ENCODE peak calls at places on chromosomes 12 and 14, in five cellular contexts. N, V, B, S and Q are unnamed samples.

GRCh38 chr12:120225852-120226640 is 25.1 kb upstream of the RPLP0 start:
- DNase-seq in N (no peak), V (no peak), B (no peak), S (no peak), Q (no peak)

GRCh38 chr12:95141305-95141704 is 67.9 kb upstream of the NR2C1 start:
- DNase-seq in N (no peak), V (no peak), B (no peak), S (no peak), Q (peak; percentile 11)

GRCh38 chr12:79534029-79534867 is 156.5 kb downstream of the PAWR start:
- DNase-seq in N (no peak), V (no peak), B (no peak), S (no peak), Q (peak; percentile 61)

GRCh38 chr12:46165191-46165590 is 103.7 kb downstream of the SLC38A1 start:
- DNase-seq in N (no peak), V (no peak), B (no peak), S (no peak), Q (no peak)

GRCh38 chr14:100114109-100114765 is 45.2 kb downstream of the DEGS2 start:
- DNase-seq in N (no peak), V (no peak), B (no peak), S (no peak), Q (no peak)

GRCh38 chr14:21385170-21385904 is 1.5 kb upstream of the SUPT16H start:
- DNase-seq in N (no peak), V (no peak), B (peak; percentile 8), S (no peak), Q (no peak)

GRCh38 chr12:89775336-89776005 is 66.8 kb upstream of the ATP2B1 start:
- DNase-seq in N (no peak), V (no peak), B (peak; percentile 85), S (peak; percentile 46), Q (no peak)

GRCh38 chr12:121145221-121145620 is 12.5 kb downstream of the P2RX7 start:
- DNase-seq in N (no peak), V (no peak), B (peak; percentile 41), S (no peak), Q (no peak)

GRCh38 chr12:78229491-78230209 is 399.0 kb downstream of the NAV3 start:
- DNase-seq in N (peak; percentile 70), V (peak; percentile 5), B (peak; percentile 49), S (peak; percentile 13), Q (peak; percentile 58)

GRCh38 chr14:101535232-101535631 is 26.1 kb upstream of the DIO3 start:
- DNase-seq in N (peak; percentile 16), V (no peak), B (no peak), S (no peak), Q (no peak)

GRCh38 chr14:24102357-24103048 is 8.4 kb downstream of the PCK2 start:
- DNase-seq in N (no peak), V (no peak), B (no peak), S (no peak), Q (no peak)

GRCh38 chr12:71250186-71250585 is 92.4 kb upstream of the TSPAN8 start:
- DNase-seq in N (no peak), V (no peak), B (no peak), S (no peak), Q (no peak)

GRCh38 chr12:4112290-4112689 is 161.3 kb upstream of the CCND2 start:
- DNase-seq in N (no peak), V (no peak), B (no peak), S (no peak), Q (no peak)

GRCh38 chr12:96241484-96242256 is 47.5 kb downstream of the ELK3 start:
- DNase-seq in N (no peak), V (peak; percentile 23), B (peak; percentile 49), S (no peak), Q (no peak)

GRCh38 chr12:49582840-49583239 is 14.9 kb upstream of the MCRS1 start:
- DNase-seq in N (no peak), V (no peak), B (no peak), S (no peak), Q (no peak)

GRCh38 chr12:25615119-25615518 is 62.0 kb upstream of the LMNTD1 start:
- DNase-seq in N (peak; percentile 69), V (no peak), B (peak; percentile 80), S (peak; percentile 41), Q (no peak)

GRCh38 chr12:101696477-101697196 is 803 bp upstream of the CHPT1 start:
- DNase-seq in N (no peak), V (no peak), B (no peak), S (peak; percentile 2), Q (peak; percentile 50)

GRCh38 chr14:105952222-105952621 is 425.8 kb downstream of the TMEM121 start:
- DNase-seq in N (no peak), V (no peak), B (no peak), S (no peak), Q (no peak)

GRCh38 chr12:94740601-94741362 is 90.4 kb upstream of the TMCC3 start:
- DNase-seq in N (no peak), V (no peak), B (no peak), S (no peak), Q (no peak)

GRCh38 chr12:99259040-99259934 is 388.3 kb upstream of the GARIN6 start:
- DNase-seq in N (peak; percentile 100), V (no peak), B (peak; percentile 51), S (no peak), Q (no peak)

GRCh38 chr12:124286414-124286813 is 8.5 kb upstream of the RFLNA start:
- DNase-seq in N (peak; percentile 92), V (no peak), B (peak; percentile 77), S (peak; percentile 61), Q (no peak)

GRCh38 chr12:90899456-90900182 is 55.4 kb downstream of the CCER1 start:
- DNase-seq in N (no peak), V (no peak), B (peak; percentile 46), S (peak; percentile 11), Q (no peak)

GRCh38 chr14:58243790-58244555 is 670 bp upstream of the PSMA3 start:
- DNase-seq in N (peak; percentile 30), V (no peak), B (peak; percentile 16), S (peak; percentile 46), Q (peak; percentile 16)